ENCODE peak calls at places on chromosomes 1 and 21, in five cellular contexts. X, R, Z, L and K are unnamed samples.

GRCh38 chr1:38209986-38210385 is 163.4 kb upstream of the POU3F1 start:
- DNase-seq in X (no peak), L (no peak), Z (no peak), R (no peak), K (peak)

GRCh38 chr1:230797376-230798186 is 50.4 kb downstream of the CAPN9 start:
- DNase-seq in Z (peak), R (peak), X (peak), L (peak), K (peak)

GRCh38 chr21:37149411-37149810 is 76.4 kb downstream of the TTC3 start:
- DNase-seq in L (peak), X (no peak), R (peak), Z (no peak), K (no peak)

GRCh38 chr1:54581621-54582035 is 33.6 kb downstream of the ACOT11 start:
- DNase-seq in L (peak), X (peak), R (peak), Z (peak), K (peak)

GRCh38 chr1:62285984-62286481 is 33.2 kb downstream of the KANK4 start:
- DNase-seq in L (no peak), R (no peak), X (no peak), Z (peak), K (no peak)

GRCh38 chr1:234206651-234207284 is 166.5 kb upstream of the COA6 start:
- DNase-seq in L (peak), Z (no peak), R (peak), X (no peak), K (no peak)

GRCh38 chr1:52364235-52364839 is 1.7 kb downstream of the CC2D1B start:
- DNase-seq in R (no peak), X (no peak), Z (no peak), L (no peak), K (no peak)

GRCh38 chr21:35138665-35139381 is 89.7 kb upstream of the RUNX1 start:
- DNase-seq in R (peak), Z (no peak), X (no peak), L (peak), K (no peak)